ENCODE peak calls at places on chromosomes 3 and 15, in five cellular contexts. X is fibroblast of the aortic adventitia, J is colonic mucosa, R is cardiac fibroblast, P is AG09309. T is an unnamed sample.

GRCh38 chr15:61379005-61379404 is 149.9 kb upstream of the RORA start:
- DNase-seq in X (no peak), J (no peak), R (no peak), P (no peak), T (no peak)

GRCh38 chr3:188349276-188349962 is 195.5 kb downstream of the LPP start:
- DNase-seq in X (peak), J (no peak), R (peak), P (no peak), T (no peak)

GRCh38 chr3:55296035-55296434 is 191.1 kb downstream of the WNT5A start:
- DNase-seq in X (peak), J (no peak), R (peak), P (no peak), T (no peak)

GRCh38 chr3:192830279-192831110 is 87.2 kb downstream of the MB21D2 start:
- DNase-seq in X (no peak), J (no peak), R (no peak), P (no peak), T (no peak)

GRCh38 chr3:190322604-190323240 is 476 bp upstream of the CLDN1 start:
- DNase-seq in X (no peak), J (no peak), R (peak), P (no peak), T (no peak)

GRCh38 chr15:88491158-88491557 is 23.6 kb downstream of the MRPS11 start:
- DNase-seq in X (no peak), J (peak), R (no peak), P (no peak), T (no peak)

GRCh38 chr3:113498221-113499005 is 16.5 kb downstream of the SPICE1 start:
- DNase-seq in X (peak), J (no peak), R (peak), P (no peak), T (peak)

GRCh38 chr3:84877092-84877491 is 81.7 kb upstream of the CADM2 start:
- DNase-seq in X (no peak), J (no peak), R (no peak), P (no peak), T (no peak)

GRCh38 chr3:184485906-184486305 is 75.7 kb upstream of the EPHB3 start:
- DNase-seq in X (no peak), J (no peak), R (no peak), P (no peak), T (no peak)

GRCh38 chr3:38599886-38600285 is 49.6 kb downstream of the SCN5A start:
- DNase-seq in X (no peak), J (no peak), R (no peak), P (no peak), T (no peak)

GRCh38 chr3:131537531-131537930 is 34.8 kb upstream of the MRPL3 start:
- DNase-seq in X (no peak), J (no peak), R (no peak), P (no peak), T (no peak)

GRCh38 chr3:190225186-190225692 is 97.0 kb downstream of the CLDN1 start:
- DNase-seq in X (peak), J (no peak), R (peak), P (no peak), T (no peak)

GRCh38 chr3:121063628-121064027 is 155.6 kb downstream of the STXBP5L start:
- DNase-seq in X (no peak), J (no peak), R (no peak), P (no peak), T (no peak)

GRCh38 chr3:194404365-194405140 is 5.5 kb upstream of the GP5 start:
- DNase-seq in X (peak), J (peak), R (peak), P (no peak), T (no peak)

GRCh38 chr3:64520334-64520733 is 167.5 kb downstream of the ADAMTS9 start:
- DNase-seq in X (no peak), J (no peak), R (no peak), P (no peak), T (no peak)

GRCh38 chr3:15973930-15974329 is 176.2 kb upstream of the ANKRD28 start:
- DNase-seq in X (no peak), J (no peak), R (no peak), P (no peak), T (no peak)

GRCh38 chr3:175608351-175608750 is 749.2 kb downstream of the NAALADL2 start:
- DNase-seq in X (no peak), J (no peak), R (no peak), P (no peak), T (no peak)

GRCh38 chr15:76206325-76206976 is 104.8 kb downstream of the ETFA start:
- DNase-seq in X (peak), J (peak), R (peak), P (no peak), T (no peak)

GRCh38 chr15:68265674-68266073 is 11.9 kb upstream of the FEM1B start:
- DNase-seq in X (no peak), J (no peak), R (no peak), P (no peak), T (no peak)

GRCh38 chr15:62795171-62795570 is 247.4 kb upstream of the TPM1 start:
- DNase-seq in X (no peak), J (no peak), R (no peak), P (no peak), T (no peak)

GRCh38 chr3:194401346-194401745 is 2.3 kb upstream of the GP5 start:
- DNase-seq in X (no peak), J (no peak), R (no peak), P (no peak), T (no peak)

GRCh38 chr3:126005951-126006350 is 37.0 kb downstream of the ROPN1B start:
- DNase-seq in X (peak), J (no peak), R (peak), P (no peak), T (peak)

GRCh38 chr15:84734794-84735479 is 13.5 kb upstream of the ZNF592 start:
- DNase-seq in X (no peak), J (peak), R (peak), P (no peak), T (no peak)

GRCh38 chr15:46815765-46816164 is 901.5 kb upstream of the SEMA6D start:
- DNase-seq in X (no peak), J (no peak), R (no peak), P (no peak), T (no peak)

GRCh38 chr3:41575754-41576153 is 376.4 kb downstream of the CTNNB1 start:
- DNase-seq in X (no peak), J (no peak), R (no peak), P (no peak), T (no peak)

GRCh38 chr15:57529748-57530147 is 62.0 kb upstream of the MYZAP start:
- DNase-seq in X (no peak), J (no peak), R (no peak), P (no peak), T (no peak)

GRCh38 chr3:4978966-4979400 is 254 bp upstream of the BHLHE40 start:
- DNase-seq in X (peak), J (peak), R (peak), P (peak), T (peak)

GRCh38 chr3:4977889-4978258 is 1.4 kb upstream of the BHLHE40 start:
- DNase-seq in X (no peak), J (no peak), R (no peak), P (no peak), T (no peak)

GRCh38 chr3:4978259-4978965 is 825 bp upstream of the BHLHE40 start:
- DNase-seq in X (peak), J (peak), R (peak), P (peak), T (peak)

GRCh38 chr3:4976109-4976508 is 3.1 kb upstream of the BHLHE40 start:
- DNase-seq in X (peak), J (peak), R (peak), P (no peak), T (no peak)

GRCh38 chr3:4977001-4977888 is 2.0 kb upstream of the BHLHE40 start:
- DNase-seq in X (peak), J (peak), R (peak), P (no peak), T (no peak)
- H3K4me3 ChIP-seq in X (peak), J (peak), R (peak), P (peak), T (peak)

DNA sequence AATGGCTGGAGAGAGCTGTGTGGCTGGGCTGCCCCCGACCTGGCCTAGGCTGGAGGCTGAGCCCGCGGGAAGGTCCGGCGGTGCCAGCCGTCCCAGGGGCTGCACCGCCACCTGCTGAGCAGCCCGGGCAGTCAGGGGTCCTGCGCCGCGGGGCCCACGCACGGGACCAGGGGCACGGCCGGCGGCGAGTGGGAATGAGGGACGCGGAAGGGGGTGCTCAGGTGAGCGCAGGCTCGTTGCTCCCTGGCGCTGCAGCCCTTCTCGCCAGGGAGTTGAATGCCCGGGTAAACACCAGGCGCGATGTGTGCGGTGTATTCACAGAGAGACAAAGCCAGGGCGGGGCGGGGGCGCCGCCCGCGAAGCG is 666 bp upstream of the SEMA3F start:
- DNase-seq in X (no peak), J (no peak), R (no peak), P (no peak), T (no peak)
- H3K4me3 ChIP-seq in X (peak), J (peak), R (peak), P (no peak), T (no peak)

GRCh38 chr3:71421475-71421819 is 162.1 kb downstream of the FOXP1 start:
- DNase-seq in X (no peak), J (no peak), R (no peak), P (no peak), T (no peak)
- H3K4me3 ChIP-seq in X (no peak), J (no peak), R (no peak), P (no peak), T (no peak)

GRCh38 chr15:23860290-23860751 is 173.2 kb upstream of the NDN start:
- DNase-seq in X (no peak), J (no peak), R (no peak), P (no peak), T (no peak)
- H3K4me3 ChIP-seq in X (no peak), J (no peak), R (no peak), P (no peak), T (no peak)

DNA sequence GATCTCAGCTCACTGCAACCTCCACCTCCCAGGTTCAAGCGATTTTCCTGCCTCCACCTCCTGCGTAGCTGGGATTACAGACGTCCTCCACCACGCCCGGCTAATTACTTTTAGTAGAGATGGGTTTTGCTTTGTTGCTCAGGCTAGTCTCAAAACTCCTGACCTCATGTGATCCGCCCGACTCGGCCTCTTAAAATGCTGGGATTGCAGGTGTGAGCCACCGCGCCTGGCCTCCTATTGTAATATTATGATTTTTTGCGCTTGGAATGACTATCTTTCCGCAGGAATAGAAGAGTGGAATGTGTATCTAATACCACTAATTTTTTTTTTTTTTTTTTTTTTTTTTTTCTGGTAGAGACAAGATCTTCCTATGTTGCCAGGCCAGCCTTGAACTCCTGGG is 1.8 kb downstream of the ARL8B start:
- DNase-seq in X (no peak), J (no peak), R (no peak), P (no peak), T (no peak)
- H3K4me3 ChIP-seq in X (peak), J (no peak), R (peak), P (peak), T (peak)